ENCODE peak calls at places on chromosomes 7 and 10, in ten cellular contexts. P, A, K, D, L, B, C, Z, E and Q are unnamed samples.
A peak's percentile ranks its signal among the peaks of the same experiment; 100 is the strongest.

GRCh38 chr10:77162697-77163096 is 474.9 kb downstream of the KCNMA1 start:
- DNase-seq in P (peak; percentile 89), A (no peak), K (no peak), D (no peak), L (no peak), B (no peak), C (no peak), Z (no peak), E (no peak), Q (no peak)

GRCh38 chr10:24208661-24209420 is at the start of gene KIAA1217:
- DNase-seq in P (peak; percentile 29), A (peak; percentile 55), K (peak; percentile 60), D (no peak), L (no peak), B (no peak), C (peak; percentile 88), Z (peak; percentile 37), E (no peak), Q (peak; percentile 69)

GRCh38 chr10:74290703-74291102 is 139.7 kb downstream of the ADK start:
- DNase-seq in P (peak; percentile 79), A (peak; percentile 58), K (no peak), D (no peak), L (no peak), B (no peak), C (peak; percentile 52), Z (no peak), E (no peak), Q (no peak)

GRCh38 chr10:28928484-28928883 is 251.2 kb downstream of the BAMBI start:
- DNase-seq in P (no peak), A (no peak), K (no peak), D (no peak), L (no peak), B (no peak), C (no peak), Z (no peak), E (no peak), Q (no peak)

GRCh38 chr7:89385414-89385813 is 589.9 kb upstream of the TEX47 start:
- DNase-seq in P (no peak), A (no peak), K (no peak), D (no peak), L (no peak), B (no peak), C (no peak), Z (no peak), E (no peak), Q (no peak)

GRCh38 chr7:145289384-145289783 is 453.5 kb upstream of the TPK1 start:
- DNase-seq in P (no peak), A (no peak), K (no peak), D (no peak), L (no peak), B (no peak), C (no peak), Z (no peak), E (no peak), Q (no peak)

GRCh38 chr7:5367661-5368060 is 56.0 kb downstream of the TNRC18 start:
- DNase-seq in P (no peak), A (no peak), K (no peak), D (no peak), L (no peak), B (no peak), C (no peak), Z (no peak), E (no peak), Q (no peak)

GRCh38 chr7:101173752-101174244 is 6.3 kb downstream of the NAT16 start:
- DNase-seq in P (no peak), A (peak; percentile 43), K (no peak), D (no peak), L (no peak), B (no peak), C (peak; percentile 94), Z (no peak), E (peak; percentile 65), Q (peak; percentile 43)

GRCh38 chr7:28530175-28531142 is 118.1 kb downstream of the CREB5 start:
- DNase-seq in P (peak; percentile 60), A (no peak), K (peak; percentile 32), D (peak; percentile 40), L (no peak), B (peak; percentile 2), C (no peak), Z (peak; percentile 22), E (no peak), Q (no peak)

GRCh38 chr10:126892150-126892872 is 12.9 kb upstream of the DOCK1 start:
- DNase-seq in P (no peak), A (no peak), K (no peak), D (no peak), L (no peak), B (no peak), C (no peak), Z (no peak), E (no peak), Q (no peak)

GRCh38 chr10:106765355-106765754 is 399.2 kb downstream of the SORCS1 start:
- DNase-seq in P (no peak), A (no peak), K (no peak), D (no peak), L (no peak), B (no peak), C (no peak), Z (no peak), E (no peak), Q (no peak)

GRCh38 chr7:113199841-113200240 is 81.5 kb upstream of the SMIM30 start:
- DNase-seq in P (peak; percentile 82), A (peak; percentile 55), K (no peak), D (no peak), L (no peak), B (no peak), C (no peak), Z (no peak), E (no peak), Q (no peak)

GRCh38 chr10:51744235-51744634 is 44.8 kb upstream of the CSTF2T start:
- DNase-seq in P (no peak), A (no peak), K (no peak), D (no peak), L (no peak), B (no peak), C (no peak), Z (no peak), E (no peak), Q (no peak)

GRCh38 chr7:74174606-74175082 is 488 bp downstream of the EIF4H start:
- DNase-seq in P (peak; percentile 51), A (peak; percentile 66), K (peak; percentile 51), D (peak; percentile 48), L (no peak), B (no peak), C (peak; percentile 85), Z (peak; percentile 64), E (peak; percentile 41), Q (no peak)

DNA sequence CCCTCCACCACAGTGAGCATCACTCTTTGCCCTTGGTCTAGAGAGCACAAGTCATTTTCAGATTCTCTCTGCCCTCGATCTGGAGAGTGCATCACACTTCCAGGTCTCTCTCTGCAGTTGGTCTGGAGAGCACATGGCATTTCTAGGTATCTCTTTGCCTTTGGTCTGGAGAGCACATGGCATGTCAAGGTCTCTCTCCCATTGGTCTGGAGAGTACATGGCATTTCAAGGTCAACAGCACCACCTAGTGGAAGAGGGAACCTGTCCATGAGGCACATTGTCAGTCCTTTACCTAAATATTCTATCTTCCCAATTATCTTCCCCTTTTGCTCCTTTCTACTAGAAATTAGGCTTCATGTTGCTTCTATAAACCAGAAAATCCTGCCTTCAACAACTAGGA is 1139.4 kb downstream of the XPNPEP1 start:
- DNase-seq in P (peak; percentile 36), A (peak; percentile 56), K (no peak), D (no peak), L (no peak), B (no peak), C (no peak), Z (no peak), E (no peak), Q (no peak)
- TF ChIP-seq CTCF in P (peak; percentile 27), A (peak; percentile 38), K (no peak), D (no peak), L (no peak), B (peak; percentile 27), C (no peak), Z (peak; percentile 39), E (no peak), Q (no peak)

GRCh38 chr10:3969876-3970666 is 185.1 kb upstream of the KLF6 start:
- DNase-seq in P (peak; percentile 16), A (no peak), K (no peak), D (no peak), L (no peak), B (no peak), C (no peak), Z (no peak), E (no peak), Q (no peak)
- H3K4me3 ChIP-seq in P (no peak overlapping the region), A (no peak overlapping the region), K (no peak overlapping the region), D (no peak overlapping the region), L (no peak overlapping the region), B (no peak overlapping the region), C (no peak overlapping the region), Z (no peak overlapping the region), E (no peak overlapping the region), Q (no peak overlapping the region)

DNA sequence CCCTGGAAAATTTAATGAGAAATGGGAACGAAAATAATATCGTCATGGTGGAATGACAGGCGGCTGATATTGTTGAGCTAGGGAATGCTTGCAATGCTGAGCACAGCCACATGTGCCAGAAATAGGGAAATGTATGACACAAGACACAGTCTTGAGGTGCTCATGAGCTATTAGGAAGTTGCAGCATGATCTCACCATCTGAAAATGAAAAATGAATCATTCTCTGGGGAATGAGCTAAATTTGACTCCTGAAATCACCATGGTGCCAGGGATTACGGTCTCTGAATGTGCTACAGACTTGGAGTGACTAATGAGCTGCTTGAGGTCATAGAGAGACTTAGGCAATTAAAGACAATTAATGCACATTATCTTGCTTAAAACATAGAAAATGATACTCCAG is 845.0 kb downstream of the CNTNAP2 start:
- DNase-seq in P (no peak), A (peak; percentile 85), K (no peak), D (no peak), L (no peak), B (no peak), C (peak; percentile 78), Z (no peak), E (no peak), Q (no peak)
- H3K36me3 ChIP-seq in P (no peaks in the 10 kb centered on the region), A (no peaks in the 10 kb centered on the region), K (no peaks in the 10 kb centered on the region), D (no peaks in the 10 kb centered on the region), L (no peaks in the 10 kb centered on the region), B (no peaks in the 10 kb centered on the region), C (no peaks in the 10 kb centered on the region), Z (no peaks in the 10 kb centered on the region), E (no peaks in the 10 kb centered on the region), Q (no peaks in the 10 kb centered on the region)

DNA sequence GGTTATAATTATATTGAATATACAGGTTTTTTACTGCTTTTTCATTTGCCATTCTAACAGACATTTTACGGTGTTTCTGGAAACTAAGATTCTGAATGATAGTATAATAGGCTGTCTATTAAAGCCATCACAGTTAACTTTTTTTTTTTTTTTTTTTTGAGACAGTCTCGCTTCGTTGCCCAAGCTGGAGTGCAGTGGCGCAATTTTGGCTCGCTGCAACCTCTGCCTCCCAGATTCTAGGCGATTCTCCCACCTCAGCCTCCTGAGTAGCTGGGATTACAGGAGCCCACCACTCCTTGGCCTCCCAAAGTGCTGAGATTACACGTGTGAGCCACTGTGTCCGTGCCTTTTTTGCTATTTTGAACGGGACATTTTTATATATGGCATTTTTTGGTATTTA is 4.4 kb downstream of the TDRD1 start:
- DNase-seq in P (no peak), A (no peak), K (no peak), D (no peak), L (no peak), B (no peak), C (no peak), Z (no peak), E (no peak), Q (no peak)
- TF ChIP-seq CTCF in P (no peak), A (no peak), K (no peak), D (no peak), L (no peak), B (no peak), C (no peak), Z (no peak), E (no peak), Q (no peak)